ENCODE peak calls at places on chromosomes 11 and 22, in five cellular contexts. Z is activated naive CD8-positive, alpha-beta T cell treated with anti-CD3 and anti-CD28 coated beads, Interleukin-2, amount 10 ng/mL, durations not matched to agents 7 days and 5 days; Y is stimulated activated CD4-positive, alpha-beta T cell treated with anti-CD3 and anti-CD28 coated beads, Interleukin-1b, Interleukin-23, amount 100 ng/mL, for 24 hours; X is GM12865; O is activated T-helper 1 cell treated with Interleukin-2 at 50 U/mL for 16 hours. P is an unnamed sample.

GRCh38 chr11:123301696-123302400 is 106.8 kb upstream of the CLMP start:
- DNase-seq in Z (peak), Y (peak), X (peak), O (peak), P (peak)

GRCh38 chr22:27153386-27153785 is 496.0 kb downstream of the MIAT start:
- DNase-seq in Z (no peak), Y (no peak), X (no peak), O (no peak), P (no peak)

GRCh38 chr11:66020618-66021357 is 5.5 kb downstream of the CATSPER1 start:
- DNase-seq in Z (no peak), Y (no peak), X (no peak), O (no peak), P (no peak)

GRCh38 chr11:72239296-72239848 is 4.6 kb downstream of the PHOX2A start:
- DNase-seq in Z (no peak), Y (no peak), X (peak), O (no peak), P (no peak)

GRCh38 chr11:225734-226453 is 10.2 kb downstream of the SIRT3 start:
- DNase-seq in Z (no peak), Y (no peak), X (peak), O (no peak), P (no peak)

GRCh38 chr11:94602430-94603372 is 35.5 kb downstream of the PIWIL4 start:
- DNase-seq in Z (no peak), Y (no peak), X (peak), O (no peak), P (no peak)

GRCh38 chr22:41799486-41800347 is 762 bp upstream of the CCDC134 start:
- DNase-seq in Z (no peak), Y (no peak), X (no peak), O (no peak), P (no peak)

GRCh38 chr22:21768435-21768834 is 32.8 kb upstream of the YPEL1 start:
- DNase-seq in Z (no peak), Y (no peak), X (no peak), O (no peak), P (no peak)

GRCh38 chr22:27296091-27296675 is 505.4 kb downstream of the MN1 start:
- DNase-seq in Z (no peak), Y (no peak), X (no peak), O (no peak), P (no peak)

GRCh38 chr11:11841605-11842425 is at the start of gene USP47:
- DNase-seq in Z (peak), Y (peak), X (peak), O (peak), P (peak)

GRCh38 chr11:128934926-128935325 is 7.7 kb downstream of the TP53AIP1 start:
- DNase-seq in Z (no peak), Y (no peak), X (no peak), O (no peak), P (no peak)

GRCh38 chr11:64372802-64373597 is 14.0 kb downstream of the RPS6KA4 start:
- DNase-seq in Z (no peak), Y (no peak), X (no peak), O (no peak), P (no peak)

P was measured in effector memory CD4-positive, alpha-beta T cell.